ENCODE peak calls at places on chromosomes 11 and 22, in ten cellular contexts. B is keratinocyte, O is sigmoid colon, P is right lobe of liver, I is OCI-LY7, Q is IMR-90, J is breast epithelium, D is dorsolateral prefrontal cortex, U is Panc1, Z is tibial nerve. C is an unnamed sample.

GRCh38 chr11:101336858-101337257 is 207.2 kb upstream of the PGR start:
- DNase-seq in Q (no peak), Z (no peak), I (no peak), P (no peak), J (no peak), B (no peak), U (no peak), O (no peak), D (no peak), C (no peak)

GRCh38 chr11:12829131-12829530 is 154.9 kb downstream of the TEAD1 start:
- DNase-seq in P (no peak), Q (no peak), I (no peak), B (no peak), Z (no peak), J (no peak), U (no peak), O (no peak), D (no peak), C (no peak)

GRCh38 chr22:37222440-37222971 is 10.2 kb upstream of the SSTR3 start:
- DNase-seq in Z (no peak), B (no peak), U (no peak), D (no peak), I (no peak), P (no peak), Q (no peak), J (no peak), O (no peak), C (no peak)

GRCh38 chr22:49824185-49824925 is 3.3 kb downstream of the BRD1 start:
- DNase-seq in J (no peak), Z (no peak), D (no peak), I (no peak), O (no peak), P (no peak), B (no peak), U (no peak), Q (no peak), C (no peak)

GRCh38 chr11:31757245-31757835 is 53.8 kb downstream of the PAX6 start:
- DNase-seq in B (no peak), U (no peak), I (no peak), O (no peak), D (no peak), Q (no peak), J (no peak), P (no peak), Z (no peak), C (peak)

GRCh38 chr11:45373506-45373905 is 87.4 kb upstream of the SYT13 start:
- DNase-seq in O (no peak), I (no peak), P (no peak), D (no peak), Q (no peak), U (no peak), B (no peak), J (no peak), Z (no peak), C (no peak)

GRCh38 chr11:34625576-34625975 is 4.7 kb downstream of the EHF start:
- DNase-seq in U (no peak), J (no peak), I (no peak), O (no peak), Q (no peak), Z (no peak), D (no peak), B (no peak), P (no peak), C (no peak)

GRCh38 chr11:15826826-15827225 is 529.5 kb downstream of the SOX6 start:
- DNase-seq in U (no peak), Q (no peak), O (no peak), B (no peak), D (no peak), I (peak), P (no peak), Z (peak), J (no peak), C (peak)

GRCh38 chr22:39518124-39518786 is 2.1 kb upstream of the ATF4 start:
- DNase-seq in D (no peak), B (no peak), P (no peak), U (no peak), Q (peak), Z (no peak), J (no peak), O (no peak), I (no peak), C (peak)

GRCh38 chr11:3942956-3943497 is 87.6 kb downstream of the STIM1 start:
- DNase-seq in I (no peak), O (no peak), J (no peak), Q (no peak), Z (no peak), P (no peak), D (no peak), U (no peak), B (no peak), C (peak)

GRCh38 chr11:43327987-43328386 is 16.2 kb downstream of the API5 start:
- DNase-seq in B (peak), J (no peak), Q (peak), O (no peak), U (peak), I (no peak), P (no peak), D (no peak), Z (no peak), C (peak)

GRCh38 chr22:24433868-24434471 is 6.6 kb downstream of the ADORA2A start:
- DNase-seq in Z (peak), B (no peak), J (no peak), I (peak), D (peak), Q (peak), P (peak), U (no peak), O (peak), C (peak)

GRCh38 chr22:31238057-31238456 is 26.0 kb downstream of the LIMK2 start:
- DNase-seq in J (no peak), D (no peak), O (no peak), I (no peak), Z (no peak), Q (no peak), P (no peak), B (no peak), U (no peak), C (no peak)

GRCh38 chr11:37409124-37409523 is 811.1 kb upstream of the RAG2 start:
- DNase-seq in D (no peak), I (no peak), B (no peak), Q (no peak), U (no peak), Z (no peak), O (no peak), J (no peak), P (no peak), C (no peak)

GRCh38 chr11:109696191-109696897 is 274.4 kb downstream of the C11orf87 start:
- DNase-seq in O (no peak), J (no peak), I (no peak), P (no peak), Q (peak), U (no peak), Z (no peak), D (no peak), B (peak), C (peak)

GRCh38 chr22:36220457-36220921 is 18.8 kb downstream of the APOL2 start:
- DNase-seq in D (no peak), O (peak), J (no peak), Z (peak), I (no peak), Q (peak), U (no peak), B (no peak), P (no peak), C (peak)

GRCh38 chr11:74611369-74611861 is 19.0 kb downstream of the POLD3 start:
- DNase-seq in U (peak), D (no peak), Z (no peak), P (no peak), Q (peak), B (peak), O (no peak), I (peak), J (no peak), C (peak)

GRCh38 chr22:35330258-35330861 is 30.7 kb downstream of the TOM1 start:
- DNase-seq in B (no peak), I (peak), O (peak), Q (peak), U (no peak), J (no peak), D (no peak), Z (peak), P (peak), C (peak)

GRCh38 chr11:94922675-94923347 is 50.5 kb downstream of the CWC15 start:
- DNase-seq in D (no peak), O (no peak), Q (no peak), Z (no peak), P (no peak), B (no peak), J (no peak), I (peak), U (no peak), C (no peak)

GRCh38 chr11:69174841-69175240 is 19.1 kb downstream of the SMIM38 start:
- DNase-seq in Q (no peak), U (no peak), I (no peak), Z (no peak), P (no peak), O (no peak), D (no peak), B (no peak), J (no peak), C (no peak)

GRCh38 chr22:23218867-23219251 is 38.5 kb downstream of the BCR start:
- DNase-seq in B (no peak), U (no peak), D (no peak), Z (no peak), I (peak), Q (peak), P (no peak), J (no peak), O (no peak), C (no peak)

GRCh38 chr11:76269661-76270322 is 63.5 kb upstream of the WNT11 start:
- DNase-seq in I (no peak), Z (no peak), J (no peak), U (no peak), B (no peak), O (no peak), D (no peak), Q (no peak), P (no peak), C (no peak)

GRCh38 chr11:78789365-78789764 is 214.7 kb upstream of the NARS2 start:
- DNase-seq in D (no peak), Z (no peak), I (no peak), Q (no peak), O (no peak), P (no peak), B (no peak), U (no peak), J (no peak), C (no peak)

DNA sequence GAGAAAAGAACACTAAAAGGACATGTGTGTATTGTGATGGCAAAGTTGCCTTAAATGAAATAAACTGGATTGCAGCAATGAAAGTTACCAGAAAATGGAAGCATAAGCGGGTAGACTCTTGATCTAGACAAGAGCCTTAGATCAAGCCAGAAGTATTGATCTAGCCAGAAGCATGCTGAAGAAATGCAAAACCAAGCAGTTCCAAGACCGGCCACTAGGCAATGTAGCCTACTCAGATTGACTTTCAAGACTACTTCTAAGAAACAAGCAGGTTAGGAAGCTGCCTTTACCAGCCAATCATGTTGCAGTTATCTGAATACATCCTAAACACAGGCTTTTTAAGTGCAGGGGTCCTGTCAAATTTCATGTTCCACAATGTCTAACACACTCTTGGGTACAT is 54.6 kb downstream of the KCNA4 start:
- DNase-seq in D (no peak), I (peak), O (no peak), B (no peak), J (no peak), P (no peak), U (no peak), Z (no peak), Q (no peak), C (peak)
- TF ChIP-seq CTCF in D (no peak), I (peak), O (no peak), B (peak), J (no peak), P (no peak), U (peak), Z (no peak), Q (no peak), C (peak)

GRCh38 chr11:19777032-19777341 is 64.3 kb downstream of the NAV2 start:
- DNase-seq in U (no peak), B (no peak), D (no peak), O (no peak), Q (no peak), J (no peak), I (no peak), Z (no peak), P (peak), C (no peak)
- H3K4me3 ChIP-seq in U (peak), B (no peak), D (peak), O (peak), Q (peak), J (peak), I (no peak), Z (peak), P (peak), C (no peak)

GRCh38 chr22:43515902-43516301 is 104.1 kb downstream of the MPPED1 start:
- DNase-seq in O (no peak), I (no peak), P (no peak), Q (no peak), U (no peak), D (no peak), Z (no peak), J (no peak), B (no peak), C (no peak)
- TF ChIP-seq CTCF in O (no peak), I (peak), P (no peak), Q (no peak), U (no peak), D (no peak), Z (no peak), J (no peak), B (no peak), C (no peak)

DNA sequence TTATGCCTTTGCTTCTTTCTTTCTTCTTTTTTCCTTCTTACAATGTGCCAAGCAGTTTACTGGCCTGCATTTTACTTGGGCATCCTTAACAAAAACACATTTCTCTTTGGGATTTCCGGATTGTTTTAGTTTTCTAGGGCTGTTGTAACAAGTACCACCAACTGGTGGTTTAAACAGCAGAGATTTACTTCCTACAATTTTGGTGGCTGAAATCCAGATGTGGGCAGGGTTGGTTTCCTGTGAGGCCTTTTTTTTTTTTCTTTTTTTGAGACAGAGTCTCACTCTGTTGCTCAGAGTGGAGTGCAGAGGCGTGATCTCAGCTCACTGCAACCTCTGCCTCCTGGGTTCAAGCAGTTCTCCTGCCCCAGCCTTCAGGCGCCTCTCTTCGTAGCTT is 45.8 kb upstream of the OR4B1 start:
- DNase-seq in D (no peak), Z (no peak), I (peak), Q (peak), B (no peak), P (no peak), J (no peak), O (no peak), U (no peak), C (peak)
- H3K4me3 ChIP-seq in D (no peak), Z (no peak), I (no peak), Q (no peak), B (no peak), P (no peak), J (no peak), O (no peak), U (no peak), C (no peak)

GRCh38 chr11:121032546-121032945 is 8.6 kb downstream of the TBCEL start:
- DNase-seq in B (no peak), P (no peak), J (no peak), I (no peak), D (no peak), U (no peak), O (no peak), Z (no peak), Q (no peak), C (no peak)
- TF ChIP-seq CTCF in B (no peak), P (peak), J (no peak), I (peak), D (no peak), U (peak), O (no peak), Z (no peak), Q (peak), C (no peak)

C was measured in fibroblast of mammary gland.